ENCODE peak calls at places on chromosomes 6 and 20, in ten cellular contexts. One of them, this sample, is unnamed.

GRCh38 chr20:2800590-2801458 is at the start of gene CPXM1:
- DNase-seq in RWPE1: no peak
- DNase-seq in neural crest cell: peak
- DNase-seq in pancreas: no peak
- DNase-seq in HFF-Myc: no peak
- DNase-seq in glutamatergic neuron: peak
- DNase-seq in WERI-Rb-1: peak
- DNase-seq in body of pancreas: no peak
- DNase-seq in GM12865: peak
- DNase-seq in fibroblast of the aortic adventitia: no peak
- DNase-seq in this sample: no peak

GRCh38 chr6:72363844-72364740 is 257.8 kb upstream of the KCNQ5 start:
- DNase-seq in pancreas: no peak
- DNase-seq in fibroblast of the aortic adventitia: peak
- DNase-seq in HFF-Myc: peak
- DNase-seq in GM12865: no peak
- DNase-seq in RWPE1: peak
- DNase-seq in glutamatergic neuron: no peak
- DNase-seq in WERI-Rb-1: no peak
- DNase-seq in neural crest cell: no peak
- DNase-seq in body of pancreas: no peak
- DNase-seq in this sample: no peak

GRCh38 chr6:73180718-73181619 is 44.3 kb downstream of the KHDC1L start:
- DNase-seq in fibroblast of the aortic adventitia: peak
- DNase-seq in RWPE1: peak
- DNase-seq in glutamatergic neuron: peak
- DNase-seq in body of pancreas: peak
- DNase-seq in HFF-Myc: peak
- DNase-seq in pancreas: no peak
- DNase-seq in neural crest cell: no peak
- DNase-seq in WERI-Rb-1: peak
- DNase-seq in GM12865: peak
- DNase-seq in this sample: no peak

GRCh38 chr6:157443066-157443800 is 62.2 kb downstream of the ZDHHC14 start:
- DNase-seq in GM12865: peak
- DNase-seq in WERI-Rb-1: no peak
- DNase-seq in HFF-Myc: peak
- DNase-seq in RWPE1: no peak
- DNase-seq in fibroblast of the aortic adventitia: peak
- DNase-seq in glutamatergic neuron: no peak
- DNase-seq in body of pancreas: no peak
- DNase-seq in pancreas: no peak
- DNase-seq in neural crest cell: no peak
- DNase-seq in this sample: no peak

GRCh38 chr6:12335131-12335527 is 45.0 kb downstream of the EDN1 start:
- DNase-seq in GM12865: peak
- DNase-seq in pancreas: no peak
- DNase-seq in neural crest cell: no peak
- DNase-seq in glutamatergic neuron: no peak
- DNase-seq in RWPE1: no peak
- DNase-seq in fibroblast of the aortic adventitia: no peak
- DNase-seq in WERI-Rb-1: no peak
- DNase-seq in HFF-Myc: no peak
- DNase-seq in body of pancreas: no peak
- DNase-seq in this sample: no peak

GRCh38 chr20:63547484-63548480 is at the start of gene SRMS:
- DNase-seq in RWPE1: no peak
- DNase-seq in glutamatergic neuron: no peak
- DNase-seq in pancreas: no peak
- DNase-seq in fibroblast of the aortic adventitia: no peak
- DNase-seq in GM12865: no peak
- DNase-seq in HFF-Myc: no peak
- DNase-seq in neural crest cell: no peak
- DNase-seq in WERI-Rb-1: peak
- DNase-seq in body of pancreas: no peak
- DNase-seq in this sample: no peak

GRCh38 chr6:47135772-47136171 is 93.6 kb upstream of the ADGRF1 start:
- DNase-seq in WERI-Rb-1: no peak
- DNase-seq in neural crest cell: no peak
- DNase-seq in body of pancreas: peak
- DNase-seq in pancreas: no peak
- DNase-seq in fibroblast of the aortic adventitia: peak
- DNase-seq in RWPE1: peak
- DNase-seq in glutamatergic neuron: no peak
- DNase-seq in GM12865: no peak
- DNase-seq in HFF-Myc: peak
- DNase-seq in this sample: no peak

GRCh38 chr6:36387440-36388303 is at the start of gene ETV7:
- DNase-seq in body of pancreas: peak
- DNase-seq in pancreas: peak
- DNase-seq in WERI-Rb-1: no peak
- DNase-seq in RWPE1: peak
- DNase-seq in neural crest cell: no peak
- DNase-seq in GM12865: peak
- DNase-seq in fibroblast of the aortic adventitia: peak
- DNase-seq in HFF-Myc: no peak
- DNase-seq in glutamatergic neuron: no peak
- DNase-seq in this sample: no peak

GRCh38 chr6:106870069-106870468 is 104.5 kb downstream of the CD24 start:
- DNase-seq in glutamatergic neuron: no peak
- DNase-seq in WERI-Rb-1: no peak
- DNase-seq in fibroblast of the aortic adventitia: peak
- DNase-seq in pancreas: no peak
- DNase-seq in neural crest cell: no peak
- DNase-seq in HFF-Myc: no peak
- DNase-seq in RWPE1: peak
- DNase-seq in body of pancreas: no peak
- DNase-seq in GM12865: no peak
- DNase-seq in this sample: no peak

GRCh38 chr20:23212482-23212881 is 126.4 kb upstream of the CD93 start:
- DNase-seq in neural crest cell: no peak
- DNase-seq in body of pancreas: no peak
- DNase-seq in RWPE1: no peak
- DNase-seq in HFF-Myc: no peak
- DNase-seq in fibroblast of the aortic adventitia: no peak
- DNase-seq in pancreas: no peak
- DNase-seq in WERI-Rb-1: no peak
- DNase-seq in glutamatergic neuron: no peak
- DNase-seq in GM12865: no peak
- DNase-seq in this sample: no peak

GRCh38 chr20:34222208-34222607 is 19.0 kb upstream of the ASIP start:
- DNase-seq in fibroblast of the aortic adventitia: peak
- DNase-seq in GM12865: peak
- DNase-seq in neural crest cell: no peak
- DNase-seq in HFF-Myc: peak
- DNase-seq in pancreas: no peak
- DNase-seq in RWPE1: peak
- DNase-seq in body of pancreas: no peak
- DNase-seq in WERI-Rb-1: no peak
- DNase-seq in glutamatergic neuron: no peak
- DNase-seq in this sample: no peak

GRCh38 chr6:116447496-116448011 is 13.6 kb upstream of the CALHM6 start:
- DNase-seq in WERI-Rb-1: no peak
- DNase-seq in fibroblast of the aortic adventitia: peak
- DNase-seq in body of pancreas: no peak
- DNase-seq in RWPE1: no peak
- DNase-seq in glutamatergic neuron: no peak
- DNase-seq in neural crest cell: no peak
- DNase-seq in pancreas: no peak
- DNase-seq in GM12865: no peak
- DNase-seq in HFF-Myc: no peak
- DNase-seq in this sample: no peak

GRCh38 chr6:105921781-105922180 is 164.4 kb upstream of the PRDM1 start:
- DNase-seq in RWPE1: no peak
- DNase-seq in body of pancreas: no peak
- DNase-seq in HFF-Myc: no peak
- DNase-seq in pancreas: no peak
- DNase-seq in neural crest cell: no peak
- DNase-seq in WERI-Rb-1: no peak
- DNase-seq in GM12865: no peak
- DNase-seq in fibroblast of the aortic adventitia: no peak
- DNase-seq in glutamatergic neuron: no peak
- DNase-seq in this sample: no peak

GRCh38 chr6:99119109-99120031 is 171.6 kb upstream of the FBXL4 start:
- DNase-seq in glutamatergic neuron: no peak
- DNase-seq in RWPE1: peak
- DNase-seq in GM12865: peak
- DNase-seq in fibroblast of the aortic adventitia: peak
- DNase-seq in body of pancreas: no peak
- DNase-seq in HFF-Myc: peak
- DNase-seq in pancreas: no peak
- DNase-seq in WERI-Rb-1: peak
- DNase-seq in neural crest cell: peak
- DNase-seq in this sample: peak

GRCh38 chr20:6909608-6910007 is 142.1 kb downstream of the BMP2 start:
- DNase-seq in pancreas: no peak
- DNase-seq in fibroblast of the aortic adventitia: no peak
- DNase-seq in WERI-Rb-1: no peak
- DNase-seq in GM12865: no peak
- DNase-seq in HFF-Myc: no peak
- DNase-seq in glutamatergic neuron: no peak
- DNase-seq in body of pancreas: no peak
- DNase-seq in RWPE1: peak
- DNase-seq in neural crest cell: no peak
- DNase-seq in this sample: no peak

GRCh38 chr6:5998741-5999687 is 7.7 kb downstream of the NRN1 start:
- DNase-seq in pancreas: peak
- DNase-seq in RWPE1: no peak
- DNase-seq in HFF-Myc: no peak
- DNase-seq in neural crest cell: peak
- DNase-seq in WERI-Rb-1: peak
- DNase-seq in GM12865: no peak
- DNase-seq in body of pancreas: no peak
- DNase-seq in glutamatergic neuron: peak
- DNase-seq in fibroblast of the aortic adventitia: no peak
- DNase-seq in this sample: no peak

GRCh38 chr6:135018961-135019360 is 35.7 kb downstream of the HBS1L start:
- DNase-seq in glutamatergic neuron: no peak
- DNase-seq in pancreas: no peak
- DNase-seq in fibroblast of the aortic adventitia: no peak
- DNase-seq in neural crest cell: no peak
- DNase-seq in RWPE1: no peak
- DNase-seq in WERI-Rb-1: no peak
- DNase-seq in HFF-Myc: no peak
- DNase-seq in GM12865: no peak
- DNase-seq in body of pancreas: no peak
- DNase-seq in this sample: no peak

GRCh38 chr6:168774381-168774780 is 333.4 kb downstream of the SMOC2 start:
- DNase-seq in GM12865: no peak
- DNase-seq in neural crest cell: no peak
- DNase-seq in glutamatergic neuron: no peak
- DNase-seq in body of pancreas: no peak
- DNase-seq in WERI-Rb-1: no peak
- DNase-seq in HFF-Myc: no peak
- DNase-seq in fibroblast of the aortic adventitia: peak
- DNase-seq in RWPE1: no peak
- DNase-seq in pancreas: no peak
- DNase-seq in this sample: no peak

DNA sequence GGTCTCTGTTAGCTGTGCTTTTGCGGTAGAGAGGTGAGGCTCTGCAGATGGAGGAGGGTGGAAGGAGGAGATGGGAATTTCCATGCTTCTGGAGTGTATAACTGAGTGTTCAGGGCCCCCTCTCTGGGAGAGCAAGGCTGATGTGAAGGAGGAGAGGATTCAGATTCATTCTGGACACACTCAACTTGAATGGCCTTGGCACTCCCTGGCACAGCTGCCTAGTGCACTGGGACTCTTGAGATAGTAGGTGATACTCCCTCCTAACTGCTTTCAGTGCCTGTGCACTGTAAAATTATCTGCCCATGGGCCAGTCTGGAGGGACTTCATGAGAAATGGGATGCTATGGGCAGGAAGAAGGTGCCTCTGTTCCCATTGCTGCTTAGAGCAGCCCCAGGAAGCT is 54.2 kb upstream of the MYL9 start:
- DNase-seq in GM12865: no peak
- DNase-seq in body of pancreas: no peak
- DNase-seq in neural crest cell: no peak
- DNase-seq in fibroblast of the aortic adventitia: no peak
- DNase-seq in RWPE1: no peak
- DNase-seq in pancreas: no peak
- DNase-seq in WERI-Rb-1: no peak
- DNase-seq in HFF-Myc: no peak
- DNase-seq in glutamatergic neuron: no peak
- DNase-seq in this sample: no peak
- TF ChIP-seq CTCF in GM12865: no peak
- TF ChIP-seq CTCF in body of pancreas: no peak
- TF ChIP-seq CTCF in neural crest cell: no peak
- TF ChIP-seq CTCF in fibroblast of the aortic adventitia: no peak
- TF ChIP-seq CTCF in RWPE1: no peak
- TF ChIP-seq CTCF in pancreas: no peak
- TF ChIP-seq CTCF in WERI-Rb-1: no peak
- TF ChIP-seq CTCF in HFF-Myc: no peak
- TF ChIP-seq CTCF in glutamatergic neuron: no peak
- TF ChIP-seq CTCF in this sample: no peak

DNA sequence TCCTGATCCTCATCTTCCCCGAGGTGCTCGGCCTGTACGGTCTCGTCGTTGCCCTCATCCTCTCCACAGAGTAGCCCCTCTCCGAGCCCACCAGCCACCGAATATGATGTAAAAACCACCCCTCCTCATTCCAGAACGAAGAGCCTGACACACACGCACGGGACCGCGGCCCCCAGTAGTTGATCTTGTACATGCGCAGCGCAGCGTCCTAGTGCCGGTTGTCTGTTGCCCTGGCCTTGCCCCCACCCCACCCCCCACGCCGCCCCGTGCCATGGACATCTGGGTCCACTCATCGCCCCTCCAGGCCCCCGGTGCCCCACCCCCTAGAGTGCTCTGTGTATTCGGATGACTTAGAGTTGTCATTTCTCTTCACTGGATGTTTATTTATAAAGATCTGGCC is 5.2 kb upstream of the PRPH2 start:
- DNase-seq in body of pancreas: no peak
- DNase-seq in neural crest cell: no peak
- DNase-seq in WERI-Rb-1: peak
- DNase-seq in glutamatergic neuron: no peak
- DNase-seq in pancreas: no peak
- DNase-seq in HFF-Myc: no peak
- DNase-seq in fibroblast of the aortic adventitia: no peak
- DNase-seq in RWPE1: no peak
- DNase-seq in GM12865: no peak
- DNase-seq in this sample: no peak
- TF ChIP-seq CTCF in body of pancreas: no peak
- TF ChIP-seq CTCF in neural crest cell: no peak
- TF ChIP-seq CTCF in WERI-Rb-1: no peak
- TF ChIP-seq CTCF in glutamatergic neuron: no peak
- TF ChIP-seq CTCF in pancreas: no peak
- TF ChIP-seq CTCF in HFF-Myc: no peak
- TF ChIP-seq CTCF in fibroblast of the aortic adventitia: no peak
- TF ChIP-seq CTCF in RWPE1: no peak
- TF ChIP-seq CTCF in GM12865: no peak
- TF ChIP-seq CTCF in this sample: no peak

GRCh38 chr20:25220021-25220730 is 24.7 kb downstream of the ENTPD6 start:
- DNase-seq in neural crest cell: no peak
- DNase-seq in GM12865: no peak
- DNase-seq in fibroblast of the aortic adventitia: no peak
- DNase-seq in RWPE1: no peak
- DNase-seq in pancreas: no peak
- DNase-seq in HFF-Myc: no peak
- DNase-seq in body of pancreas: no peak
- DNase-seq in glutamatergic neuron: no peak
- DNase-seq in WERI-Rb-1: no peak
- DNase-seq in this sample: no peak
- TF ChIP-seq CTCF in neural crest cell: peak
- TF ChIP-seq CTCF in GM12865: peak
- TF ChIP-seq CTCF in fibroblast of the aortic adventitia: peak
- TF ChIP-seq CTCF in RWPE1: no peak
- TF ChIP-seq CTCF in pancreas: no peak
- TF ChIP-seq CTCF in HFF-Myc: peak
- TF ChIP-seq CTCF in body of pancreas: no peak
- TF ChIP-seq CTCF in glutamatergic neuron: peak
- TF ChIP-seq CTCF in WERI-Rb-1: peak
- TF ChIP-seq CTCF in this sample: no peak

GRCh38 chr20:47265984-47266383 is 90.5 kb downstream of the ZMYND8 start:
- DNase-seq in glutamatergic neuron: no peak
- DNase-seq in HFF-Myc: no peak
- DNase-seq in neural crest cell: no peak
- DNase-seq in RWPE1: no peak
- DNase-seq in WERI-Rb-1: no peak
- DNase-seq in GM12865: no peak
- DNase-seq in pancreas: no peak
- DNase-seq in fibroblast of the aortic adventitia: no peak
- DNase-seq in body of pancreas: no peak
- DNase-seq in this sample: no peak
- TF ChIP-seq CTCF in glutamatergic neuron: no peak
- TF ChIP-seq CTCF in HFF-Myc: no peak
- TF ChIP-seq CTCF in neural crest cell: no peak
- TF ChIP-seq CTCF in RWPE1: no peak
- TF ChIP-seq CTCF in WERI-Rb-1: no peak
- TF ChIP-seq CTCF in GM12865: no peak
- TF ChIP-seq CTCF in pancreas: no peak
- TF ChIP-seq CTCF in fibroblast of the aortic adventitia: no peak
- TF ChIP-seq CTCF in body of pancreas: no peak
- TF ChIP-seq CTCF in this sample: no peak

This sample was measured in mesothelial cell of epicardium.